ENCODE peak calls at places on chromosome 21, in five cellular contexts. K is cerebellar cortex, F is fibroblast of the aortic adventitia, S is SK-N-DZ, J is iPS-NIHi11. C is an unnamed sample.

GRCh38 chr21:37452222-37452621 is 85.6 kb downstream of the DYRK1A start:
- DNase-seq in K (peak), F (peak), S (no peak), J (no peak), C (no peak)

GRCh38 chr21:45542242-45542666 is at the start of gene SLC19A1:
- DNase-seq in K (peak), F (peak), S (no peak), J (peak), C (peak)

GRCh38 chr21:34715518-34715917 is 46.7 kb downstream of the CLIC6 start:
- DNase-seq in K (no peak), F (no peak), S (no peak), J (no peak), C (no peak)

GRCh38 chr21:34881894-34882371 is 167.2 kb downstream of the RUNX1 start:
- DNase-seq in K (no peak), F (peak), S (no peak), J (no peak), C (no peak)

GRCh38 chr21:45323487-45324380 is 36.0 kb upstream of the POFUT2 start:
- DNase-seq in K (no peak), F (peak), S (no peak), J (peak), C (no peak)

GRCh38 chr21:14687277-14687642 is 141.1 kb upstream of the SAMSN1 start:
- DNase-seq in K (no peak), F (no peak), S (no peak), J (no peak), C (no peak)

GRCh38 chr21:41396452-41397107 is 29.5 kb upstream of the MX1 start:
- DNase-seq in K (no peak), F (no peak), S (no peak), J (peak), C (no peak)

GRCh38 chr21:29245104-29245643 is 53.5 kb upstream of the BACH1 start:
- DNase-seq in K (no peak), F (no peak), S (no peak), J (no peak), C (no peak)

GRCh38 chr21:25107708-25108107 is 499.6 kb downstream of the MRPL39 start:
- DNase-seq in K (no peak), F (peak), S (peak), J (no peak), C (no peak)

GRCh38 chr21:39681845-39682244 is 63.1 kb upstream of the IGSF5 start:
- DNase-seq in K (no peak), F (peak), S (no peak), J (no peak), C (no peak)

GRCh38 chr21:17368748-17369363 is 144.0 kb upstream of the CXADR start:
- DNase-seq in K (no peak), F (no peak), S (no peak), J (no peak), C (no peak)

GRCh38 chr21:33373451-33373850 is 29.8 kb upstream of the IFNGR2 start:
- DNase-seq in K (no peak), F (no peak), S (no peak), J (no peak), C (no peak)

GRCh38 chr21:46264690-46265144 is 20.7 kb downstream of the MCM3AP start:
- DNase-seq in K (no peak), F (no peak), S (no peak), J (peak), C (no peak)

GRCh38 chr21:45264919-45265515 is 22.7 kb downstream of the POFUT2 start:
- DNase-seq in K (no peak), F (no peak), S (no peak), J (no peak), C (no peak)

GRCh38 chr21:34974162-34974981 is 74.7 kb downstream of the RUNX1 start:
- DNase-seq in K (no peak), F (no peak), S (no peak), J (no peak), C (peak)

GRCh38 chr21:42493109-42494060 is 2.6 kb downstream of the RSPH1 start:
- DNase-seq in K (no peak), F (no peak), S (no peak), J (no peak), C (no peak)

GRCh38 chr21:38951095-38951745 is 145.5 kb downstream of the ETS2 start:
- DNase-seq in K (no peak), F (no peak), S (no peak), J (no peak), C (no peak)

GRCh38 chr21:35649186-35649585 is 411.1 kb downstream of the SETD4 start:
- DNase-seq in K (peak), F (peak), S (no peak), J (no peak), C (no peak)

GRCh38 chr21:36804867-36805611 is 106.1 kb downstream of the SIM2 start:
- DNase-seq in K (peak), F (peak), S (no peak), J (no peak), C (no peak)

GRCh38 chr21:27143476-27143875 is 176.6 kb upstream of the ADAMTS5 start:
- DNase-seq in K (no peak), F (no peak), S (no peak), J (no peak), C (no peak)

GRCh38 chr21:41580758-41581554 is 73.0 kb upstream of the TMPRSS2 start:
- DNase-seq in K (no peak), F (no peak), S (no peak), J (no peak), C (no peak)

GRCh38 chr21:44952116-44952928 is 12.5 kb downstream of the SLX9 start:
- DNase-seq in K (peak), F (no peak), S (no peak), J (no peak), C (no peak)

GRCh38 chr21:34514576-34515135 is 2.6 kb upstream of the KCNE1 start:
- DNase-seq in K (no peak), F (no peak), S (no peak), J (no peak), C (no peak)